ENCODE peak calls at places on chromosomes 3 and 15, in eight cellular contexts. W is A549; N is HS-27A; V is NCI-H1092; Z is activated CD8-positive, alpha-beta memory T cell treated with anti-CD3 and anti-CD28 coated beads for 1 hour; J is KG1; L is heart left ventricle; D is progenitor cell of endocrine pancreas. R is an unnamed sample.

GRCh38 chr3:53938645-53939044 is 47.0 kb upstream of the SELENOK start:
- DNase-seq in V (peak), N (no peak), L (no peak), D (peak), Z (no peak), W (peak), J (peak), R (peak)

GRCh38 chr3:105387122-105387751 is 20.5 kb downstream of the ALCAM start:
- DNase-seq in N (no peak), Z (no peak), L (no peak), J (no peak), W (peak), D (no peak), V (no peak), R (no peak)

GRCh38 chr15:65789759-65790158 is 2.3 kb downstream of the DENND4A start:
- DNase-seq in J (no peak), D (no peak), L (no peak), V (no peak), W (no peak), Z (no peak), N (no peak), R (no peak)

GRCh38 chr3:23199649-23200048 is 3.5 kb upstream of the UBE2E2 start:
- DNase-seq in J (no peak), D (no peak), V (no peak), L (no peak), W (no peak), Z (no peak), N (no peak), R (no peak)

GRCh38 chr15:65790692-65791334 is 1.3 kb downstream of the DENND4A start:
- DNase-seq in L (no peak), D (no peak), Z (no peak), V (no peak), J (peak), W (peak), N (peak), R (no peak)

GRCh38 chr3:71581451-71581980 is 2.0 kb downstream of the FOXP1 start:
- DNase-seq in V (no peak), J (no peak), N (no peak), Z (peak), W (no peak), D (peak), L (peak), R (peak)

GRCh38 chr15:63056843-63057242 is 14.3 kb downstream of the TPM1 start:
- DNase-seq in Z (no peak), W (no peak), N (no peak), J (no peak), V (no peak), D (no peak), L (peak), R (no peak)

GRCh38 chr3:105868450-105868744 is 415 bp downstream of the CBLB start:
- DNase-seq in Z (no peak), J (no peak), L (peak), N (peak), V (no peak), W (peak), D (peak), R (peak)

GRCh38 chr15:48566669-48567068 is 78.8 kb downstream of the FBN1 start:
- DNase-seq in J (no peak), Z (no peak), D (no peak), V (no peak), N (peak), L (no peak), W (no peak), R (no peak)

GRCh38 chr15:42059661-42060476 is 34.5 kb downstream of the PLA2G4D start:
- DNase-seq in N (no peak), D (peak), J (peak), Z (peak), W (peak), L (no peak), V (peak), R (peak)

GRCh38 chr3:134339331-134339730 is 34.9 kb downstream of the AMOTL2 start:
- DNase-seq in N (no peak), W (no peak), Z (no peak), J (no peak), V (no peak), D (no peak), L (no peak), R (no peak)

GRCh38 chr3:114093596-114093995 is 37.1 kb downstream of the QTRT2 start:
- DNase-seq in N (peak), W (peak), J (no peak), V (no peak), L (peak), Z (no peak), D (no peak), R (peak)

GRCh38 chr15:29740692-29741311 is 81.5 kb downstream of the TJP1 start:
- DNase-seq in W (no peak), D (no peak), L (no peak), J (no peak), N (no peak), V (no peak), Z (no peak), R (no peak)

GRCh38 chr15:91928676-91929075 is 75.2 kb downstream of the SLCO3A1 start:
- DNase-seq in D (no peak), Z (no peak), N (no peak), W (no peak), V (no peak), J (no peak), L (no peak), R (no peak)

GRCh38 chr15:31254431-31255175 is 72.0 kb upstream of the KLF13 start:
- DNase-seq in L (no peak), W (no peak), J (no peak), N (peak), V (no peak), Z (no peak), D (no peak), R (peak)

GRCh38 chr3:114554716-114555115 is 260.9 kb downstream of the TIGIT start:
- DNase-seq in V (no peak), J (no peak), Z (no peak), N (no peak), L (no peak), D (no peak), W (no peak), R (no peak)

GRCh38 chr15:65087411-65087810 is 10.9 kb downstream of the KBTBD13 start:
- DNase-seq in N (no peak), L (no peak), W (no peak), D (no peak), J (no peak), Z (no peak), V (no peak), R (no peak)